ENCODE peak calls at places on chromosomes 4 and X, in four cellular contexts. C, R, O and Z are unnamed samples.

GRCh38 chr4:6925357-6925836 is 15.8 kb downstream of the TBC1D14 start:
- DNase-seq in C (no peak), R (no peak), O (no peak), Z (no peak)

GRCh38 chr4:87555751-87556619 is 26.8 kb upstream of the SPARCL1 start:
- DNase-seq in C (no peak), R (peak; percentile 14), O (no peak), Z (peak; percentile 24)

GRCh38 chr4:6197433-6198174 is 2.7 kb downstream of the JAKMIP1 start:
- DNase-seq in C (no peak), R (no peak), O (no peak), Z (no peak)

GRCh38 chr4:182752158-182752910 is 164.9 kb downstream of the DCTD start:
- DNase-seq in C (no peak), R (no peak), O (no peak), Z (peak; percentile 67)

GRCh38 chr4:32645653-32646052 is 1925.5 kb downstream of the PCDH7 start:
- DNase-seq in C (no peak), R (no peak), O (no peak), Z (no peak)

GRCh38 chr4:17577660-17578481 is 873 bp downstream of the LAP3 start:
- DNase-seq in C (peak; percentile 54), R (peak; percentile 13), O (no peak), Z (no peak)

GRCh38 chrX:111511477-111511876 is at the start of gene SERTM2:
- DNase-seq in C (peak; percentile 9), R (no peak), O (no peak), Z (no peak)

GRCh38 chrX:131543774-131544173 is at the start of gene OR13H1:
- DNase-seq in C (no peak), R (no peak), O (no peak), Z (no peak)

GRCh38 chr4:925171-925570 is 6.9 kb downstream of the GAK start:
- DNase-seq in C (no peak), R (no peak), O (no peak), Z (no peak)

GRCh38 chrX:17738002-17738713 is 865 bp downstream of the SCML1 start:
- DNase-seq in C (peak; percentile 35), R (no peak), O (peak; percentile 56), Z (peak; percentile 30)

GRCh38 chrX:70592091-70592490 is 147.5 kb downstream of the DLG3 start:
- DNase-seq in C (no peak), R (peak; percentile 14), O (no peak), Z (peak; percentile 1)
- TF ChIP-seq JUN in C (no peak), R (no peak), O (no peak), Z (no peak)

GRCh38 chrX:43949669-43950068 is 23.5 kb downstream of the NDP start:
- DNase-seq in C (peak; percentile 63), R (peak; percentile 40), O (peak; percentile 10), Z (peak; percentile 5)
- TF ChIP-seq JUN in C (no peak), R (no peak), O (no peak), Z (no peak)

GRCh38 chrX:72539822-72540221 is 32.8 kb downstream of the HDAC8 start:
- DNase-seq in C (no peak), R (no peak), O (no peak), Z (no peak)

GRCh38 chrX:72536542-72536941 is 36.1 kb downstream of the HDAC8 start:
- DNase-seq in C (no peak), R (no peak), O (no peak), Z (no peak)

GRCh38 chrX:72545990-72546389 is 26.7 kb downstream of the HDAC8 start:
- DNase-seq in C (no peak), R (no peak), O (peak; percentile 2), Z (peak; percentile 32)

DNA sequence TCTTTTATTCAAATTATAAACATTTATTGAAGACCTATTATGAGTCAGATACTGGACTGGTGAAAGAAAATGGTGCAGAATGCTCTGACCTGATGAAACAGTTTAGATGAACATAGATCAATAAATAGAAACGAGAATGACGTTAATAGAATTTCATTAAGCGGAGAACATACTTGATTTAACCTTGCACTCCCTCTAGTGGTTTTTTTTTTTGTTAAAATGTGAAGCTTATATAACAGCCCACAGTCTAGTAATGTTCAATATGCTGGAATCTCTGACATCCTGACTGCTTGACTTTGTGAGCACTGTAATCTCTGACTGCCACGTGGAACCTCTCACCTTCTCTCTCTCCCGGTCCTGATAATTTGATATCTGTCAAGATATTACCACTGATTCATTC is 32.3 kb downstream of the HDAC8 start:
- DNase-seq in C (no peak), R (no peak), O (peak; percentile 9), Z (peak; percentile 30)
- TF ChIP-seq JUN in C (no peak), R (no peak), O (no peak), Z (no peak)

GRCh38 chr4:96003941-96004340 is 164.0 kb downstream of the PDHA2 start:
- DNase-seq in C (no peak), R (no peak), O (no peak), Z (no peak)

GRCh38 chr4:95998311-95998710 is 158.4 kb downstream of the PDHA2 start:
- DNase-seq in C (no peak), R (no peak), O (no peak), Z (no peak)
- TF ChIP-seq JUN in C (no peak), R (no peak), O (no peak), Z (no peak)